ENCODE peak calls at places on chromosomes 11 and 22, in seven cellular contexts. P is breast epithelium; R is MM.1S; G is mesendoderm; K is caudate nucleus; T is tibial nerve; O is CD8-positive, alpha-beta memory T cell. Q is an unnamed sample.

GRCh38 chr11:131914299-131914902 is 544.0 kb downstream of the NTM start:
- DNase-seq in O (no peak), G (no peak), P (no peak), K (no peak), R (no peak), T (no peak), Q (no peak)

GRCh38 chr11:124899376-124900145 is 1.9 kb upstream of the ROBO4 start:
- DNase-seq in R (no peak), P (no peak), O (no peak), G (peak; percentile 41), T (peak; percentile 2), K (no peak), Q (no peak)

GRCh38 chr11:63663809-63664208 is 7.4 kb downstream of the ATL3 start:
- DNase-seq in O (no peak), T (no peak), G (no peak), K (no peak), P (no peak), R (no peak), Q (no peak)

GRCh38 chr11:116373107-116373506 is 399.7 kb downstream of the BUD13 start:
- DNase-seq in T (no peak), K (peak; percentile 40), P (no peak), G (no peak), O (no peak), R (no peak), Q (no peak)

GRCh38 chr11:82756765-82757650 is 23.3 kb upstream of the FAM181B start:
- DNase-seq in P (no peak), G (no peak), R (peak; percentile 42), K (peak; percentile 82), T (no peak), O (no peak), Q (no peak)

GRCh38 chr22:40991298-40991697 is 40.1 kb downstream of the RBX1 start:
- DNase-seq in R (no peak), T (no peak), G (no peak), K (no peak), O (no peak), P (no peak), Q (no peak)

GRCh38 chr11:107683807-107684206 is 28.0 kb downstream of the SLN start:
- DNase-seq in G (peak; percentile 77), K (no peak), O (no peak), T (no peak), P (no peak), R (no peak), Q (no peak)

GRCh38 chr11:2890466-2891241 is 5.1 kb upstream of the CDKN1C start:
- DNase-seq in G (no peak), O (no peak), R (no peak), T (no peak), K (no peak), P (peak; percentile 80), Q (peak; percentile 84)

GRCh38 chr11:113873241-113873626 is 2.1 kb downstream of the USP28 start:
- DNase-seq in P (no peak), T (no peak), K (no peak), R (no peak), G (peak; percentile 88), O (no peak), Q (no peak)

GRCh38 chr11:73528877-73529530 is 68.9 kb downstream of the FAM168A start:
- DNase-seq in O (no peak), T (no peak), P (no peak), G (peak; percentile 73), K (no peak), R (no peak), Q (no peak)

GRCh38 chr22:46961591-46962290 is 199.3 kb downstream of the TBC1D22A start:
- DNase-seq in R (no peak), G (no peak), O (no peak), T (no peak), K (no peak), P (no peak), Q (no peak)

GRCh38 chr11:114091791-114092397 is 32.4 kb downstream of the ZBTB16 start:
- DNase-seq in G (no peak), O (no peak), K (no peak), P (no peak), R (no peak), T (no peak), Q (no peak)

GRCh38 chr11:109968299-109968698 is 124.9 kb upstream of the ZC3H12C start:
- DNase-seq in P (no peak), G (no peak), K (no peak), O (no peak), R (no peak), T (no peak), Q (no peak)

GRCh38 chr11:45885921-45886721 is 670 bp downstream of the MAPK8IP1 start:
- DNase-seq in R (no peak), K (no peak), T (no peak), G (peak; percentile 54), O (no peak), P (no peak), Q (no peak)

GRCh38 chr11:78420796-78421209 is 3.2 kb upstream of the GAB2 start:
- DNase-seq in P (peak; percentile 32), G (no peak), K (no peak), R (peak; percentile 65), O (no peak), T (peak; percentile 34), Q (no peak)

GRCh38 chr11:66860449-66860831 is 3.6 kb downstream of the LRFN4 start:
- DNase-seq in G (no peak), T (no peak), R (no peak), P (no peak), O (no peak), K (no peak), Q (no peak)

GRCh38 chr11:116281173-116282160 is 491.3 kb downstream of the BUD13 start:
- DNase-seq in P (no peak), T (no peak), K (no peak), G (peak; percentile 49), R (no peak), O (no peak), Q (no peak)

GRCh38 chr11:82682003-82682751 is 51.5 kb downstream of the FAM181B start:
- DNase-seq in K (no peak), O (no peak), G (peak; percentile 88), P (peak; percentile 30), T (peak; percentile 21), R (peak; percentile 77), Q (no peak)

GRCh38 chr11:56693428-56693827 is 5.5 kb upstream of the OR9G1 start:
- DNase-seq in O (no peak), P (no peak), K (no peak), G (no peak), T (no peak), R (no peak), Q (no peak)

GRCh38 chr11:104113541-104113940 is 50.4 kb downstream of the PDGFD start:
- DNase-seq in K (no peak), R (no peak), P (no peak), T (no peak), G (no peak), O (no peak), Q (no peak)

GRCh38 chr22:21661991-21662390 is 3.8 kb upstream of the PPIL2 start:
- DNase-seq in T (no peak), G (no peak), P (no peak), O (no peak), K (no peak), R (no peak), Q (no peak)

GRCh38 chr11:84558085-84558905 is 1068.8 kb downstream of the DLG2 start:
- DNase-seq in O (no peak), K (peak; percentile 34), T (peak; percentile 13), G (peak; percentile 74), P (no peak), R (peak; percentile 76), Q (no peak)

GRCh38 chr11:122036022-122036421 is 80.0 kb downstream of the BLID start:
- DNase-seq in P (no peak), K (no peak), G (no peak), O (no peak), T (no peak), R (no peak), Q (no peak)

DNA sequence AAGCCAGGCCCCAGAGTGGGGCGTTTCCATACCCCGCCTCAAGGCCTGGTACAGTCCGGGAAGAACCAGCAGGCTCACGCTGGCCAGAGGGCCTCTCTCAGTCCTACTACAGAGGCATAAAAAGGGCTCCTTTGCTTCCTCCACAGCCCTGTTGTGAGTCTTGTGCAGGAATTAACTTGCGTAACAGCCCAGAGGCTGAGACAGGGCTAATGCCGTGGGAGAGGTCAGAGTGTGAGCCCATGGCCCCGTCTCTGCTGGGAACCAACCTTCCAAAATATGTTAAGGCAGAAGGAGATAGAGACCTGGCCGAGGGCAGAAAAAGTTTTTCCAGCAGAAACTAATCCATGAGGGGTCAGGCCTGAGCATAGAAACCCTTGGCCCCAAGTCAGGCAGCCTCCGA is 19.9 kb upstream of the TMEM184B start:
- DNase-seq in P (no peak), K (no peak), O (no peak), T (no peak), G (no peak), R (no peak), Q (no peak)
- H3K27ac ChIP-seq in P (peak overlapping the region; percentile 97), K (peak overlapping the region; percentile 52), O (no peak overlapping the region), T (peak overlapping the region; percentile 6), G (no peak overlapping the region), R (no peak overlapping the region), Q (peak overlapping the region; percentile 15)

GRCh38 chr11:36151933-36152580 is 137.2 kb downstream of the COMMD9 start:
- DNase-seq in P (no peak), R (no peak), O (no peak), G (no peak), K (no peak), T (no peak), Q (no peak)
- H3K27ac ChIP-seq in P (no peak overlapping the region), R (no peak overlapping the region), O (no peak overlapping the region), G (no peak overlapping the region), K (no peak overlapping the region), T (no peak overlapping the region), Q (no peak overlapping the region)

GRCh38 chr11:128653828-128654231 is 40.0 kb upstream of the FLI1 start:
- DNase-seq in P (no peak), T (peak; percentile 19), K (no peak), R (no peak), O (no peak), G (peak; percentile 91), Q (no peak)
- H3K27ac ChIP-seq in P (no peak overlapping the region), T (no peak overlapping the region), K (no peak overlapping the region), R (no peak overlapping the region), O (no peak overlapping the region), G (no peak overlapping the region), Q (no peak overlapping the region)

GRCh38 chr11:47516155-47516554 is 36.8 kb downstream of the CELF1 start:
- DNase-seq in R (no peak), P (no peak), K (no peak), G (no peak), O (no peak), T (no peak), Q (no peak)

GRCh38 chr11:47510231-47510630 is 42.7 kb downstream of the CELF1 start:
- DNase-seq in O (no peak), G (no peak), R (no peak), K (no peak), P (no peak), T (no peak), Q (no peak)

GRCh38 chr11:47514825-47515647 is 37.9 kb downstream of the CELF1 start:
- DNase-seq in G (peak; percentile 71), R (no peak), P (no peak), O (no peak), T (no peak), K (peak; percentile 30), Q (no peak)

GRCh38 chr11:47511927-47512326 is 41.0 kb downstream of the CELF1 start:
- DNase-seq in T (no peak), R (no peak), P (no peak), O (no peak), G (no peak), K (no peak), Q (no peak)

DNA sequence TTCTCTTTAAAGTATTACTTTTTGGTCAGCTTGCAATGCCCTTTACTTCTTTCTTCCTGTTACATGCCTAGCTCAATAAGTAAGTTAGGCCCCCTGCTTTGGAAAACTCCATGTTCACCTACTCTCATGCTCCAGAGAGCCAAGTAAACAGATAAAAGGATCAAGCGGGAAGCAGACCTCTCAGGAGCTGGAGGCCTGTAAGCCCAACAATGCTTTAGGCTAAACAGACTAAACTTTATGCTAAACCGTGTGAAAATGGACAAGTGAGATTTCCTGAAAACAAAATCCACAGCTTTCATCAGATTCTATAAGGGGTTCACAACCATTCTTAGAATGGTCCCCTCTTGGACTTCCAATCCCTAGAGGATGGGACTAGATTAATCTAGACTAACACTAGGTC is 40.2 kb downstream of the CELF1 start:
- DNase-seq in R (no peak), G (peak; percentile 81), O (no peak), K (no peak), P (no peak), T (no peak), Q (no peak)
- H3K27ac ChIP-seq in R (no peak overlapping the region), G (peak overlapping the region; percentile 64), O (no peak overlapping the region), K (no peak overlapping the region), P (no peak overlapping the region), T (no peak overlapping the region), Q (peak overlapping the region; percentile 90)